ENCODE peak calls at places on chromosome 16, in nine cellular contexts. One of them, this sample, is unnamed.

GRCh38 chr16:12158428-12158827 is 181.9 kb downstream of the SNX29 start:
- ATAC-seq in Panc1: no peak
- ATAC-seq in right cardiac atrium: no peak
- ATAC-seq in stimulated activated naive CD8-positive, alpha-beta T cell treated with anti-CD3 and anti-CD28 coated beads, Interleukin-15, amount 100 ng/mL, for 72 hours: no peak
- ATAC-seq in CD8-positive, alpha-beta T cell: no peak
- ATAC-seq in Right ventricle myocardium inferior: no peak
- ATAC-seq in activated CD8-positive, alpha-beta T cell treated with anti-CD3 and anti-CD28 coated beads, Interleukin-2, amount 10 ng/mL, durations not matched to agents 7 days and 5 days: no peak
- ATAC-seq in mucosa of descending colon: no peak
- ATAC-seq in Right ventricle myocardium superior: no peak
- ATAC-seq in this sample: no peak

GRCh38 chr16:31713945-31714898 is 159.4 kb upstream of the ZNF267 start:
- ATAC-seq in stimulated activated naive CD8-positive, alpha-beta T cell treated with anti-CD3 and anti-CD28 coated beads, Interleukin-15, amount 100 ng/mL, for 72 hours: no peak
- ATAC-seq in CD8-positive, alpha-beta T cell: no peak
- ATAC-seq in Panc1: no peak
- ATAC-seq in Right ventricle myocardium inferior: no peak
- ATAC-seq in mucosa of descending colon: no peak
- ATAC-seq in activated CD8-positive, alpha-beta T cell treated with anti-CD3 and anti-CD28 coated beads, Interleukin-2, amount 10 ng/mL, durations not matched to agents 7 days and 5 days: no peak
- ATAC-seq in right cardiac atrium: no peak
- ATAC-seq in Right ventricle myocardium superior: no peak
- ATAC-seq in this sample: no peak

GRCh38 chr16:52463904-52464303 is 83.0 kb downstream of the TOX3 start:
- ATAC-seq in CD8-positive, alpha-beta T cell: no peak
- ATAC-seq in Right ventricle myocardium superior: no peak
- ATAC-seq in mucosa of descending colon: no peak
- ATAC-seq in Right ventricle myocardium inferior: no peak
- ATAC-seq in activated CD8-positive, alpha-beta T cell treated with anti-CD3 and anti-CD28 coated beads, Interleukin-2, amount 10 ng/mL, durations not matched to agents 7 days and 5 days: no peak
- ATAC-seq in stimulated activated naive CD8-positive, alpha-beta T cell treated with anti-CD3 and anti-CD28 coated beads, Interleukin-15, amount 100 ng/mL, for 72 hours: no peak
- ATAC-seq in Panc1: no peak
- ATAC-seq in right cardiac atrium: no peak
- ATAC-seq in this sample: no peak

GRCh38 chr16:51198349-51198748 is 47.3 kb upstream of the SALL1 start:
- ATAC-seq in right cardiac atrium: no peak
- ATAC-seq in stimulated activated naive CD8-positive, alpha-beta T cell treated with anti-CD3 and anti-CD28 coated beads, Interleukin-15, amount 100 ng/mL, for 72 hours: no peak
- ATAC-seq in mucosa of descending colon: no peak
- ATAC-seq in Right ventricle myocardium superior: no peak
- ATAC-seq in CD8-positive, alpha-beta T cell: no peak
- ATAC-seq in Right ventricle myocardium inferior: no peak
- ATAC-seq in activated CD8-positive, alpha-beta T cell treated with anti-CD3 and anti-CD28 coated beads, Interleukin-2, amount 10 ng/mL, durations not matched to agents 7 days and 5 days: no peak
- ATAC-seq in Panc1: no peak
- ATAC-seq in this sample: no peak

GRCh38 chr16:819336-819735 is 18.8 kb upstream of the GNG13 start:
- ATAC-seq in Right ventricle myocardium superior: no peak
- ATAC-seq in activated CD8-positive, alpha-beta T cell treated with anti-CD3 and anti-CD28 coated beads, Interleukin-2, amount 10 ng/mL, durations not matched to agents 7 days and 5 days: peak
- ATAC-seq in right cardiac atrium: no peak
- ATAC-seq in mucosa of descending colon: no peak
- ATAC-seq in Right ventricle myocardium inferior: no peak
- ATAC-seq in stimulated activated naive CD8-positive, alpha-beta T cell treated with anti-CD3 and anti-CD28 coated beads, Interleukin-15, amount 100 ng/mL, for 72 hours: peak
- ATAC-seq in CD8-positive, alpha-beta T cell: peak
- ATAC-seq in Panc1: no peak
- ATAC-seq in this sample: peak

GRCh38 chr16:69253796-69254426 is 57.2 kb upstream of the VPS4A start:
- ATAC-seq in stimulated activated naive CD8-positive, alpha-beta T cell treated with anti-CD3 and anti-CD28 coated beads, Interleukin-15, amount 100 ng/mL, for 72 hours: no peak
- ATAC-seq in mucosa of descending colon: no peak
- ATAC-seq in Right ventricle myocardium superior: peak
- ATAC-seq in right cardiac atrium: peak
- ATAC-seq in activated CD8-positive, alpha-beta T cell treated with anti-CD3 and anti-CD28 coated beads, Interleukin-2, amount 10 ng/mL, durations not matched to agents 7 days and 5 days: no peak
- ATAC-seq in CD8-positive, alpha-beta T cell: no peak
- ATAC-seq in Panc1: no peak
- ATAC-seq in Right ventricle myocardium inferior: peak
- ATAC-seq in this sample: peak

GRCh38 chr16:87382023-87382785 is 1.4 kb downstream of the FBXO31 start:
- ATAC-seq in right cardiac atrium: no peak
- ATAC-seq in mucosa of descending colon: no peak
- ATAC-seq in Panc1: no peak
- ATAC-seq in activated CD8-positive, alpha-beta T cell treated with anti-CD3 and anti-CD28 coated beads, Interleukin-2, amount 10 ng/mL, durations not matched to agents 7 days and 5 days: no peak
- ATAC-seq in CD8-positive, alpha-beta T cell: no peak
- ATAC-seq in stimulated activated naive CD8-positive, alpha-beta T cell treated with anti-CD3 and anti-CD28 coated beads, Interleukin-15, amount 100 ng/mL, for 72 hours: no peak
- ATAC-seq in Right ventricle myocardium superior: no peak
- ATAC-seq in Right ventricle myocardium inferior: no peak
- ATAC-seq in this sample: no peak

GRCh38 chr16:11296706-11297491 is 15.8 kb upstream of the PRM1 start:
- ATAC-seq in CD8-positive, alpha-beta T cell: peak
- ATAC-seq in Right ventricle myocardium superior: peak
- ATAC-seq in activated CD8-positive, alpha-beta T cell treated with anti-CD3 and anti-CD28 coated beads, Interleukin-2, amount 10 ng/mL, durations not matched to agents 7 days and 5 days: peak
- ATAC-seq in right cardiac atrium: peak
- ATAC-seq in mucosa of descending colon: peak
- ATAC-seq in Right ventricle myocardium inferior: peak
- ATAC-seq in Panc1: peak
- ATAC-seq in stimulated activated naive CD8-positive, alpha-beta T cell treated with anti-CD3 and anti-CD28 coated beads, Interleukin-15, amount 100 ng/mL, for 72 hours: peak
- ATAC-seq in this sample: peak

GRCh38 chr16:5580772-5581171 is 483.2 kb upstream of the EEF2KMT start:
- ATAC-seq in activated CD8-positive, alpha-beta T cell treated with anti-CD3 and anti-CD28 coated beads, Interleukin-2, amount 10 ng/mL, durations not matched to agents 7 days and 5 days: no peak
- ATAC-seq in stimulated activated naive CD8-positive, alpha-beta T cell treated with anti-CD3 and anti-CD28 coated beads, Interleukin-15, amount 100 ng/mL, for 72 hours: no peak
- ATAC-seq in CD8-positive, alpha-beta T cell: no peak
- ATAC-seq in Right ventricle myocardium inferior: no peak
- ATAC-seq in Right ventricle myocardium superior: no peak
- ATAC-seq in right cardiac atrium: no peak
- ATAC-seq in Panc1: no peak
- ATAC-seq in mucosa of descending colon: no peak
- ATAC-seq in this sample: no peak

GRCh38 chr16:77823067-77823466 is 34.7 kb downstream of the VAT1L start:
- ATAC-seq in CD8-positive, alpha-beta T cell: no peak
- ATAC-seq in Panc1: no peak
- ATAC-seq in Right ventricle myocardium superior: no peak
- ATAC-seq in right cardiac atrium: no peak
- ATAC-seq in mucosa of descending colon: no peak
- ATAC-seq in activated CD8-positive, alpha-beta T cell treated with anti-CD3 and anti-CD28 coated beads, Interleukin-2, amount 10 ng/mL, durations not matched to agents 7 days and 5 days: no peak
- ATAC-seq in stimulated activated naive CD8-positive, alpha-beta T cell treated with anti-CD3 and anti-CD28 coated beads, Interleukin-15, amount 100 ng/mL, for 72 hours: no peak
- ATAC-seq in Right ventricle myocardium inferior: no peak
- ATAC-seq in this sample: no peak

GRCh38 chr16:68230176-68230571 is 5.8 kb downstream of the ESRP2 start:
- ATAC-seq in activated CD8-positive, alpha-beta T cell treated with anti-CD3 and anti-CD28 coated beads, Interleukin-2, amount 10 ng/mL, durations not matched to agents 7 days and 5 days: no peak
- ATAC-seq in Right ventricle myocardium inferior: no peak
- ATAC-seq in Panc1: no peak
- ATAC-seq in mucosa of descending colon: no peak
- ATAC-seq in Right ventricle myocardium superior: no peak
- ATAC-seq in stimulated activated naive CD8-positive, alpha-beta T cell treated with anti-CD3 and anti-CD28 coated beads, Interleukin-15, amount 100 ng/mL, for 72 hours: no peak
- ATAC-seq in CD8-positive, alpha-beta T cell: no peak
- ATAC-seq in right cardiac atrium: no peak
- ATAC-seq in this sample: no peak

GRCh38 chr16:12308060-12308459 is 331.5 kb downstream of the SNX29 start:
- ATAC-seq in right cardiac atrium: no peak
- ATAC-seq in Right ventricle myocardium inferior: no peak
- ATAC-seq in Right ventricle myocardium superior: no peak
- ATAC-seq in CD8-positive, alpha-beta T cell: no peak
- ATAC-seq in stimulated activated naive CD8-positive, alpha-beta T cell treated with anti-CD3 and anti-CD28 coated beads, Interleukin-15, amount 100 ng/mL, for 72 hours: no peak
- ATAC-seq in mucosa of descending colon: no peak
- ATAC-seq in Panc1: no peak
- ATAC-seq in activated CD8-positive, alpha-beta T cell treated with anti-CD3 and anti-CD28 coated beads, Interleukin-2, amount 10 ng/mL, durations not matched to agents 7 days and 5 days: no peak
- ATAC-seq in this sample: no peak

GRCh38 chr16:79401782-79402181 is 198.8 kb downstream of the MAF start:
- ATAC-seq in Right ventricle myocardium superior: no peak
- ATAC-seq in activated CD8-positive, alpha-beta T cell treated with anti-CD3 and anti-CD28 coated beads, Interleukin-2, amount 10 ng/mL, durations not matched to agents 7 days and 5 days: no peak
- ATAC-seq in mucosa of descending colon: no peak
- ATAC-seq in stimulated activated naive CD8-positive, alpha-beta T cell treated with anti-CD3 and anti-CD28 coated beads, Interleukin-15, amount 100 ng/mL, for 72 hours: no peak
- ATAC-seq in CD8-positive, alpha-beta T cell: no peak
- ATAC-seq in Panc1: no peak
- ATAC-seq in right cardiac atrium: no peak
- ATAC-seq in Right ventricle myocardium inferior: no peak
- ATAC-seq in this sample: no peak

GRCh38 chr16:75193730-75194444 is 13.1 kb downstream of the CTRB2 start:
- ATAC-seq in Right ventricle myocardium superior: no peak
- ATAC-seq in right cardiac atrium: no peak
- ATAC-seq in mucosa of descending colon: no peak
- ATAC-seq in Right ventricle myocardium inferior: no peak
- ATAC-seq in CD8-positive, alpha-beta T cell: no peak
- ATAC-seq in Panc1: no peak
- ATAC-seq in stimulated activated naive CD8-positive, alpha-beta T cell treated with anti-CD3 and anti-CD28 coated beads, Interleukin-15, amount 100 ng/mL, for 72 hours: no peak
- ATAC-seq in activated CD8-positive, alpha-beta T cell treated with anti-CD3 and anti-CD28 coated beads, Interleukin-2, amount 10 ng/mL, durations not matched to agents 7 days and 5 days: no peak
- ATAC-seq in this sample: no peak

GRCh38 chr16:23269248-23270091 is 32.6 kb upstream of the SCNN1B start:
- ATAC-seq in mucosa of descending colon: peak
- ATAC-seq in right cardiac atrium: no peak
- ATAC-seq in Panc1: no peak
- ATAC-seq in activated CD8-positive, alpha-beta T cell treated with anti-CD3 and anti-CD28 coated beads, Interleukin-2, amount 10 ng/mL, durations not matched to agents 7 days and 5 days: no peak
- ATAC-seq in Right ventricle myocardium superior: no peak
- ATAC-seq in Right ventricle myocardium inferior: no peak
- ATAC-seq in stimulated activated naive CD8-positive, alpha-beta T cell treated with anti-CD3 and anti-CD28 coated beads, Interleukin-15, amount 100 ng/mL, for 72 hours: no peak
- ATAC-seq in CD8-positive, alpha-beta T cell: no peak
- ATAC-seq in this sample: no peak

GRCh38 chr16:88069397-88070168 is 118.3 kb downstream of the BANP start:
- ATAC-seq in activated CD8-positive, alpha-beta T cell treated with anti-CD3 and anti-CD28 coated beads, Interleukin-2, amount 10 ng/mL, durations not matched to agents 7 days and 5 days: no peak
- ATAC-seq in stimulated activated naive CD8-positive, alpha-beta T cell treated with anti-CD3 and anti-CD28 coated beads, Interleukin-15, amount 100 ng/mL, for 72 hours: no peak
- ATAC-seq in mucosa of descending colon: peak
- ATAC-seq in Right ventricle myocardium inferior: no peak
- ATAC-seq in Panc1: no peak
- ATAC-seq in CD8-positive, alpha-beta T cell: no peak
- ATAC-seq in Right ventricle myocardium superior: no peak
- ATAC-seq in right cardiac atrium: no peak
- ATAC-seq in this sample: no peak

GRCh38 chr16:81095953-81096714 is at the start of gene GCSH:
- ATAC-seq in activated CD8-positive, alpha-beta T cell treated with anti-CD3 and anti-CD28 coated beads, Interleukin-2, amount 10 ng/mL, durations not matched to agents 7 days and 5 days: peak
- ATAC-seq in right cardiac atrium: peak
- ATAC-seq in mucosa of descending colon: peak
- ATAC-seq in Right ventricle myocardium superior: peak
- ATAC-seq in Panc1: peak
- ATAC-seq in CD8-positive, alpha-beta T cell: peak
- ATAC-seq in Right ventricle myocardium inferior: peak
- ATAC-seq in stimulated activated naive CD8-positive, alpha-beta T cell treated with anti-CD3 and anti-CD28 coated beads, Interleukin-15, amount 100 ng/mL, for 72 hours: peak
- ATAC-seq in this sample: peak

GRCh38 chr16:67531247-67531646 is 2.6 kb downstream of the RIPOR1 start:
- ATAC-seq in right cardiac atrium: no peak
- ATAC-seq in stimulated activated naive CD8-positive, alpha-beta T cell treated with anti-CD3 and anti-CD28 coated beads, Interleukin-15, amount 100 ng/mL, for 72 hours: no peak
- ATAC-seq in Right ventricle myocardium inferior: no peak
- ATAC-seq in Panc1: no peak
- ATAC-seq in mucosa of descending colon: peak
- ATAC-seq in activated CD8-positive, alpha-beta T cell treated with anti-CD3 and anti-CD28 coated beads, Interleukin-2, amount 10 ng/mL, durations not matched to agents 7 days and 5 days: no peak
- ATAC-seq in Right ventricle myocardium superior: no peak
- ATAC-seq in CD8-positive, alpha-beta T cell: no peak
- ATAC-seq in this sample: no peak

GRCh38 chr16:31052131-31052530 is 18.8 kb downstream of the STX4 start:
- ATAC-seq in Right ventricle myocardium inferior: no peak
- ATAC-seq in activated CD8-positive, alpha-beta T cell treated with anti-CD3 and anti-CD28 coated beads, Interleukin-2, amount 10 ng/mL, durations not matched to agents 7 days and 5 days: no peak
- ATAC-seq in mucosa of descending colon: peak
- ATAC-seq in stimulated activated naive CD8-positive, alpha-beta T cell treated with anti-CD3 and anti-CD28 coated beads, Interleukin-15, amount 100 ng/mL, for 72 hours: peak
- ATAC-seq in Right ventricle myocardium superior: no peak
- ATAC-seq in right cardiac atrium: peak
- ATAC-seq in CD8-positive, alpha-beta T cell: no peak
- ATAC-seq in Panc1: peak
- ATAC-seq in this sample: peak

GRCh38 chr16:66523861-66524354 is 26.0 kb downstream of the TK2 start:
- ATAC-seq in Right ventricle myocardium superior: peak
- ATAC-seq in stimulated activated naive CD8-positive, alpha-beta T cell treated with anti-CD3 and anti-CD28 coated beads, Interleukin-15, amount 100 ng/mL, for 72 hours: peak
- ATAC-seq in right cardiac atrium: no peak
- ATAC-seq in Right ventricle myocardium inferior: peak
- ATAC-seq in activated CD8-positive, alpha-beta T cell treated with anti-CD3 and anti-CD28 coated beads, Interleukin-2, amount 10 ng/mL, durations not matched to agents 7 days and 5 days: peak
- ATAC-seq in CD8-positive, alpha-beta T cell: peak
- ATAC-seq in mucosa of descending colon: peak
- ATAC-seq in Panc1: no peak
- ATAC-seq in this sample: no peak

GRCh38 chr16:27779719-27780161 is 229.8 kb downstream of the KATNIP start:
- ATAC-seq in Right ventricle myocardium superior: no peak
- ATAC-seq in right cardiac atrium: no peak
- ATAC-seq in activated CD8-positive, alpha-beta T cell treated with anti-CD3 and anti-CD28 coated beads, Interleukin-2, amount 10 ng/mL, durations not matched to agents 7 days and 5 days: no peak
- ATAC-seq in Right ventricle myocardium inferior: no peak
- ATAC-seq in Panc1: peak
- ATAC-seq in stimulated activated naive CD8-positive, alpha-beta T cell treated with anti-CD3 and anti-CD28 coated beads, Interleukin-15, amount 100 ng/mL, for 72 hours: no peak
- ATAC-seq in mucosa of descending colon: no peak
- ATAC-seq in CD8-positive, alpha-beta T cell: no peak
- ATAC-seq in this sample: no peak

GRCh38 chr16:3187798-3188674 is at the start of gene OR1F1:
- ATAC-seq in Right ventricle myocardium superior: no peak
- ATAC-seq in activated CD8-positive, alpha-beta T cell treated with anti-CD3 and anti-CD28 coated beads, Interleukin-2, amount 10 ng/mL, durations not matched to agents 7 days and 5 days: peak
- ATAC-seq in Right ventricle myocardium inferior: no peak
- ATAC-seq in stimulated activated naive CD8-positive, alpha-beta T cell treated with anti-CD3 and anti-CD28 coated beads, Interleukin-15, amount 100 ng/mL, for 72 hours: peak
- ATAC-seq in mucosa of descending colon: no peak
- ATAC-seq in Panc1: peak
- ATAC-seq in right cardiac atrium: peak
- ATAC-seq in CD8-positive, alpha-beta T cell: peak
- ATAC-seq in this sample: peak

GRCh38 chr16:20348365-20349185 is 3.9 kb downstream of the UMOD start:
- ATAC-seq in Panc1: peak
- ATAC-seq in activated CD8-positive, alpha-beta T cell treated with anti-CD3 and anti-CD28 coated beads, Interleukin-2, amount 10 ng/mL, durations not matched to agents 7 days and 5 days: no peak
- ATAC-seq in stimulated activated naive CD8-positive, alpha-beta T cell treated with anti-CD3 and anti-CD28 coated beads, Interleukin-15, amount 100 ng/mL, for 72 hours: no peak
- ATAC-seq in Right ventricle myocardium inferior: no peak
- ATAC-seq in mucosa of descending colon: peak
- ATAC-seq in CD8-positive, alpha-beta T cell: no peak
- ATAC-seq in Right ventricle myocardium superior: no peak
- ATAC-seq in right cardiac atrium: no peak
- ATAC-seq in this sample: no peak

GRCh38 chr16:10576390-10577304 is 3.8 kb downstream of the EMP2 start:
- ATAC-seq in mucosa of descending colon: no peak
- ATAC-seq in CD8-positive, alpha-beta T cell: no peak
- ATAC-seq in Right ventricle myocardium inferior: no peak
- ATAC-seq in Right ventricle myocardium superior: no peak
- ATAC-seq in right cardiac atrium: no peak
- ATAC-seq in Panc1: no peak
- ATAC-seq in stimulated activated naive CD8-positive, alpha-beta T cell treated with anti-CD3 and anti-CD28 coated beads, Interleukin-15, amount 100 ng/mL, for 72 hours: no peak
- ATAC-seq in activated CD8-positive, alpha-beta T cell treated with anti-CD3 and anti-CD28 coated beads, Interleukin-2, amount 10 ng/mL, durations not matched to agents 7 days and 5 days: no peak
- ATAC-seq in this sample: no peak

GRCh38 chr16:67169642-67170167 is 633 bp upstream of the NOL3 start:
- ATAC-seq in CD8-positive, alpha-beta T cell: no peak
- ATAC-seq in mucosa of descending colon: no peak
- ATAC-seq in right cardiac atrium: no peak
- ATAC-seq in activated CD8-positive, alpha-beta T cell treated with anti-CD3 and anti-CD28 coated beads, Interleukin-2, amount 10 ng/mL, durations not matched to agents 7 days and 5 days: no peak
- ATAC-seq in Right ventricle myocardium superior: no peak
- ATAC-seq in Panc1: no peak
- ATAC-seq in Right ventricle myocardium inferior: no peak
- ATAC-seq in stimulated activated naive CD8-positive, alpha-beta T cell treated with anti-CD3 and anti-CD28 coated beads, Interleukin-15, amount 100 ng/mL, for 72 hours: peak
- ATAC-seq in this sample: no peak

GRCh38 chr16:11500720-11501346 is 85.9 kb downstream of the LITAF start:
- ATAC-seq in mucosa of descending colon: no peak
- ATAC-seq in Right ventricle myocardium inferior: no peak
- ATAC-seq in stimulated activated naive CD8-positive, alpha-beta T cell treated with anti-CD3 and anti-CD28 coated beads, Interleukin-15, amount 100 ng/mL, for 72 hours: no peak
- ATAC-seq in Panc1: no peak
- ATAC-seq in right cardiac atrium: no peak
- ATAC-seq in activated CD8-positive, alpha-beta T cell treated with anti-CD3 and anti-CD28 coated beads, Interleukin-2, amount 10 ng/mL, durations not matched to agents 7 days and 5 days: no peak
- ATAC-seq in Right ventricle myocardium superior: no peak
- ATAC-seq in CD8-positive, alpha-beta T cell: no peak
- ATAC-seq in this sample: no peak

GRCh38 chr16:51305337-51305736 is 154.3 kb upstream of the SALL1 start:
- ATAC-seq in activated CD8-positive, alpha-beta T cell treated with anti-CD3 and anti-CD28 coated beads, Interleukin-2, amount 10 ng/mL, durations not matched to agents 7 days and 5 days: no peak
- ATAC-seq in right cardiac atrium: no peak
- ATAC-seq in stimulated activated naive CD8-positive, alpha-beta T cell treated with anti-CD3 and anti-CD28 coated beads, Interleukin-15, amount 100 ng/mL, for 72 hours: no peak
- ATAC-seq in Right ventricle myocardium inferior: no peak
- ATAC-seq in Panc1: no peak
- ATAC-seq in mucosa of descending colon: no peak
- ATAC-seq in CD8-positive, alpha-beta T cell: no peak
- ATAC-seq in Right ventricle myocardium superior: no peak
- ATAC-seq in this sample: no peak

GRCh38 chr16:63018581-63019223 is 982.5 kb upstream of the CDH8 start:
- ATAC-seq in activated CD8-positive, alpha-beta T cell treated with anti-CD3 and anti-CD28 coated beads, Interleukin-2, amount 10 ng/mL, durations not matched to agents 7 days and 5 days: no peak
- ATAC-seq in Right ventricle myocardium inferior: no peak
- ATAC-seq in stimulated activated naive CD8-positive, alpha-beta T cell treated with anti-CD3 and anti-CD28 coated beads, Interleukin-15, amount 100 ng/mL, for 72 hours: no peak
- ATAC-seq in right cardiac atrium: no peak
- ATAC-seq in CD8-positive, alpha-beta T cell: no peak
- ATAC-seq in Panc1: no peak
- ATAC-seq in Right ventricle myocardium superior: no peak
- ATAC-seq in mucosa of descending colon: no peak
- ATAC-seq in this sample: no peak

GRCh38 chr16:66844009-66844341 is 239 bp upstream of the CA7 start:
- ATAC-seq in right cardiac atrium: no peak
- ATAC-seq in Right ventricle myocardium inferior: no peak
- ATAC-seq in CD8-positive, alpha-beta T cell: no peak
- ATAC-seq in mucosa of descending colon: no peak
- ATAC-seq in activated CD8-positive, alpha-beta T cell treated with anti-CD3 and anti-CD28 coated beads, Interleukin-2, amount 10 ng/mL, durations not matched to agents 7 days and 5 days: peak
- ATAC-seq in Right ventricle myocardium superior: no peak
- ATAC-seq in Panc1: no peak
- ATAC-seq in stimulated activated naive CD8-positive, alpha-beta T cell treated with anti-CD3 and anti-CD28 coated beads, Interleukin-15, amount 100 ng/mL, for 72 hours: no peak
- ATAC-seq in this sample: no peak

GRCh38 chr16:51607202-51607756 is 456.2 kb upstream of the SALL1 start:
- ATAC-seq in stimulated activated naive CD8-positive, alpha-beta T cell treated with anti-CD3 and anti-CD28 coated beads, Interleukin-15, amount 100 ng/mL, for 72 hours: no peak
- ATAC-seq in Right ventricle myocardium inferior: no peak
- ATAC-seq in Right ventricle myocardium superior: no peak
- ATAC-seq in mucosa of descending colon: no peak
- ATAC-seq in activated CD8-positive, alpha-beta T cell treated with anti-CD3 and anti-CD28 coated beads, Interleukin-2, amount 10 ng/mL, durations not matched to agents 7 days and 5 days: no peak
- ATAC-seq in right cardiac atrium: no peak
- ATAC-seq in Panc1: no peak
- ATAC-seq in CD8-positive, alpha-beta T cell: no peak
- ATAC-seq in this sample: no peak

GRCh38 chr16:50610331-50611262 is 62.4 kb downstream of the NKD1 start:
- ATAC-seq in CD8-positive, alpha-beta T cell: no peak
- ATAC-seq in Right ventricle myocardium superior: peak
- ATAC-seq in stimulated activated naive CD8-positive, alpha-beta T cell treated with anti-CD3 and anti-CD28 coated beads, Interleukin-15, amount 100 ng/mL, for 72 hours: no peak
- ATAC-seq in activated CD8-positive, alpha-beta T cell treated with anti-CD3 and anti-CD28 coated beads, Interleukin-2, amount 10 ng/mL, durations not matched to agents 7 days and 5 days: no peak
- ATAC-seq in mucosa of descending colon: no peak
- ATAC-seq in right cardiac atrium: no peak
- ATAC-seq in Right ventricle myocardium inferior: peak
- ATAC-seq in Panc1: no peak
- ATAC-seq in this sample: no peak

This sample was measured in activated T-helper 17 cell treated with anti-CD3 and anti-CD28 coated beads, Interleukin-2, amount 50 U/mL, for 72 hours.